ENCODE peak calls at places on chromosomes 4 and X, in nine cellular contexts. G is heart left ventricle, F is IMR-90, B is NB4, W is right lobe of liver, U is endothelial cell of umbilical vein, C is uterus, V is thyroid gland, E is lower leg skin. X is an unnamed sample.

GRCh38 chr4:147312376-147313046 is 168.4 kb upstream of the EDNRA start:
- DNase-seq in U (no peak), E (no peak), F (peak), V (peak), C (no peak), B (no peak), W (no peak), G (no peak), X (no peak)

GRCh38 chr4:181077416-181077815 is 1165.8 kb upstream of the TENM3 start:
- DNase-seq in V (no peak), E (no peak), G (no peak), U (no peak), F (no peak), B (no peak), W (no peak), C (no peak), X (no peak)

GRCh38 chr4:87053064-87053693 is 118.4 kb downstream of the AFF1 start:
- DNase-seq in E (no peak), F (peak), G (no peak), B (no peak), U (no peak), W (no peak), C (no peak), V (no peak), X (no peak)

GRCh38 chr4:92483341-92483740 is 179.6 kb downstream of the GRID2 start:
- DNase-seq in W (no peak), F (no peak), C (no peak), G (no peak), V (no peak), E (no peak), B (no peak), U (no peak), X (no peak)

GRCh38 chr4:42671431-42672194 is 14.7 kb upstream of the ATP8A1 start:
- DNase-seq in C (no peak), F (no peak), B (peak), G (no peak), E (no peak), W (no peak), U (no peak), V (no peak), X (no peak)

GRCh38 chr4:833731-834367 is 7.9 kb upstream of the CPLX1 start:
- DNase-seq in B (peak), V (no peak), W (no peak), U (no peak), E (no peak), G (no peak), F (no peak), C (no peak), X (no peak)

GRCh38 chr4:106366026-106366425 is 2.6 kb downstream of the GIMD1 start:
- DNase-seq in B (no peak), C (no peak), W (no peak), G (no peak), V (no peak), E (no peak), U (no peak), F (peak), X (no peak)

GRCh38 chr4:189202869-189203271 is 737.8 kb upstream of the FRG1 start:
- DNase-seq in F (peak), E (no peak), G (no peak), B (peak), U (no peak), V (no peak), W (no peak), C (no peak), X (no peak)

GRCh38 chr4:56406151-56406550 is 18.9 kb upstream of the AASDH start:
- DNase-seq in B (no peak), C (no peak), V (no peak), G (no peak), E (no peak), W (no peak), F (no peak), U (no peak), X (no peak)

GRCh38 chr4:94957030-94957429 is 199.3 kb downstream of the BMPR1B start:
- DNase-seq in V (no peak), U (no peak), G (no peak), F (no peak), B (no peak), W (no peak), E (no peak), C (no peak), X (no peak)

GRCh38 chr4:151866266-151866918 is 105.6 kb upstream of the GATB start:
- DNase-seq in V (no peak), W (no peak), U (no peak), C (no peak), G (no peak), E (no peak), B (peak), F (no peak), X (no peak)

GRCh38 chrX:23333842-23334535 is 660 bp upstream of the PTCHD1 start:
- DNase-seq in E (no peak), F (no peak), G (no peak), V (peak), U (no peak), C (peak), B (no peak), W (no peak), X (no peak)

GRCh38 chr4:54566608-54567007 is 91.1 kb upstream of the KIT start:
- DNase-seq in W (no peak), F (no peak), E (peak), G (no peak), U (no peak), B (no peak), V (no peak), C (no peak), X (no peak)

GRCh38 chr4:54581807-54582206 is 76.0 kb upstream of the KIT start:
- DNase-seq in E (no peak), B (no peak), V (no peak), U (no peak), C (no peak), F (no peak), G (no peak), W (no peak), X (no peak)

GRCh38 chr4:80918004-80918403 is 112.5 kb upstream of the BMP3 start:
- DNase-seq in V (no peak), G (no peak), B (no peak), C (no peak), F (peak), W (no peak), U (no peak), E (no peak), X (no peak)

GRCh38 chrX:109707322-109707721 is 25.7 kb downstream of the ACSL4 start:
- DNase-seq in G (no peak), W (no peak), U (no peak), B (no peak), C (no peak), E (no peak), V (no peak), F (no peak), X (no peak)

GRCh38 chrX:75623535-75623934 is 100.7 kb upstream of the ZDHHC15 start:
- DNase-seq in V (no peak), F (no peak), W (no peak), G (no peak), U (no peak), E (no peak), C (no peak), B (peak), X (no peak)

GRCh38 chrX:115174548-115174947 is 14.7 kb upstream of the RBMXL3 start:
- DNase-seq in V (no peak), G (no peak), C (no peak), E (no peak), F (peak), W (no peak), B (no peak), U (peak), X (no peak)

GRCh38 chrX:118254611-118255010 is 91.3 kb upstream of the WDR44 start:
- DNase-seq in U (peak), E (no peak), C (peak), V (peak), G (no peak), F (peak), B (peak), W (peak), X (peak)

GRCh38 chr4:184404047-184404446 is 70.3 kb downstream of the IRF2 start:
- DNase-seq in E (no peak), W (no peak), U (no peak), C (no peak), F (no peak), B (no peak), G (no peak), V (no peak), X (no peak)

GRCh38 chr4:39133623-39134022 is 48.7 kb upstream of the WDR19 start:
- DNase-seq in G (no peak), V (no peak), F (no peak), C (no peak), E (no peak), B (no peak), W (no peak), U (no peak), X (no peak)

GRCh38 chrX:66498672-66499296 is 140.1 kb downstream of the EDA2R start:
- DNase-seq in B (no peak), C (no peak), U (no peak), E (no peak), W (no peak), G (no peak), V (no peak), F (no peak), X (no peak)

GRCh38 chrX:134676440-134676839 is 18.2 kb upstream of the PLAC1 start:
- DNase-seq in V (no peak), E (no peak), U (peak), F (peak), C (no peak), B (no peak), G (no peak), W (no peak), X (peak)

GRCh38 chrX:79161655-79162054 is 17.2 kb downstream of the GPR174 start:
- DNase-seq in U (no peak), G (no peak), F (no peak), E (no peak), V (no peak), C (no peak), B (peak), W (no peak), X (no peak)

GRCh38 chr4:186018261-186018660 is 50.7 kb upstream of the TLR3 start:
- DNase-seq in V (no peak), W (no peak), F (no peak), G (no peak), E (peak), U (no peak), C (no peak), B (no peak), X (no peak)

GRCh38 chr4:54958236-54958635 is 167.2 kb downstream of the KDR start:
- DNase-seq in U (no peak), F (peak), E (no peak), G (no peak), V (no peak), W (no peak), C (no peak), B (no peak), X (no peak)

GRCh38 chr4:103091601-103092223 is 7.9 kb downstream of the BDH2 start:
- DNase-seq in E (no peak), G (no peak), U (peak), C (peak), W (no peak), B (peak), F (peak), V (peak), X (no peak)

GRCh38 chr4:8728536-8729407 is 136.2 kb downstream of the CPZ start:
- DNase-seq in F (no peak), V (no peak), W (peak), E (peak), U (no peak), G (no peak), B (no peak), C (peak), X (no peak)

GRCh38 chrX:68929332-68930150 is 100.7 kb downstream of the EFNB1 start:
- DNase-seq in F (peak), U (peak), V (peak), C (peak), G (peak), E (no peak), B (no peak), W (no peak), X (peak)

GRCh38 chrX:22345884-22346283 is 73.2 kb downstream of the CBLL2 start:
- DNase-seq in V (no peak), C (no peak), W (no peak), U (no peak), E (no peak), F (peak), B (no peak), G (no peak), X (no peak)

GRCh38 chr4:150973626-150974250 is 41.3 kb downstream of the LRBA start:
- DNase-seq in W (no peak), E (no peak), V (no peak), C (no peak), G (no peak), F (no peak), B (no peak), U (no peak), X (no peak)

GRCh38 chrX:70025464-70025863 is 24.3 kb downstream of the AWAT2 start:
- DNase-seq in B (no peak), F (peak), C (no peak), U (peak), E (no peak), W (no peak), V (no peak), G (no peak), X (no peak)

GRCh38 chr4:45078201-45078600 is 351.8 kb upstream of the GNPDA2 start:
- DNase-seq in B (no peak), C (no peak), G (no peak), F (no peak), V (no peak), E (no peak), U (no peak), W (no peak), X (no peak)

GRCh38 chr4:84583871-84584373 is 995 bp downstream of the CDS1 start:
- DNase-seq in F (no peak), W (no peak), C (no peak), G (no peak), B (peak), E (no peak), U (no peak), V (no peak), X (no peak)

GRCh38 chr4:123786955-123787354 is 390.4 kb downstream of the SPRY1 start:
- DNase-seq in C (peak), F (peak), V (peak), B (no peak), W (no peak), G (peak), E (peak), U (no peak), X (no peak)

GRCh38 chrX:130108647-130109428 is 1.5 kb downstream of the ELF4 start:
- DNase-seq in G (peak), U (no peak), F (no peak), C (no peak), V (peak), W (no peak), E (no peak), B (peak), X (peak)

GRCh38 chrX:38278682-38279081 is 48.6 kb downstream of the RPGR start:
- DNase-seq in F (peak), E (no peak), B (no peak), W (no peak), V (no peak), G (no peak), C (no peak), U (no peak), X (no peak)

GRCh38 chrX:4764888-4765287 is 1051.4 kb upstream of the PRKX start:
- DNase-seq in U (no peak), V (no peak), G (no peak), C (no peak), F (no peak), B (no peak), E (no peak), W (no peak), X (no peak)

GRCh38 chr4:72567821-72568620 is 1.0 kb downstream of the ADAMTS3 start:
- DNase-seq in B (peak), E (peak), C (peak), W (peak), U (peak), V (peak), G (peak), F (peak), X (peak)

GRCh38 chr4:72567036-72567435 is 2.0 kb downstream of the ADAMTS3 start:
- DNase-seq in E (no peak), G (no peak), V (no peak), C (no peak), B (no peak), F (no peak), W (no peak), U (peak), X (no peak)

GRCh38 chr4:72569719-72570235 is 756 bp upstream of the ADAMTS3 start:
- DNase-seq in F (peak), V (peak), W (no peak), C (peak), U (peak), E (peak), G (no peak), B (no peak), X (no peak)

GRCh38 chr4:72571337-72571736 is 2.3 kb upstream of the ADAMTS3 start:
- DNase-seq in W (no peak), V (no peak), C (no peak), G (no peak), F (no peak), U (no peak), E (no peak), B (no peak), X (no peak)

GRCh38 chr4:72568959-72569718 is at the start of gene ADAMTS3:
- DNase-seq in V (peak), G (peak), E (peak), C (peak), F (peak), B (peak), U (peak), W (peak), X (no peak)
- TF ChIP-seq POLR2A in V (no peak), G (no peak), E (no peak), C (peak), F (no peak), B (no peak), U (no peak), W (no peak), X (no peak)

GRCh38 chrX:15855562-15856256 is 1.1 kb upstream of the AP1S2 start:
- DNase-seq in W (no peak), E (no peak), U (peak), C (no peak), G (no peak), V (no peak), F (no peak), B (peak), X (no peak)

GRCh38 chrX:15854712-15855561 is at the start of gene AP1S2:
- DNase-seq in F (peak), B (peak), G (peak), W (peak), E (peak), V (peak), C (peak), U (peak), X (peak)

GRCh38 chrX:15856580-15856979 is 2.0 kb upstream of the AP1S2 start:
- DNase-seq in C (no peak), B (no peak), U (no peak), G (no peak), W (no peak), F (no peak), V (no peak), E (no peak), X (no peak)

GRCh38 chrX:15853586-15854079 is 980 bp downstream of the AP1S2 start:
- DNase-seq in B (peak), E (no peak), W (no peak), F (no peak), V (no peak), U (peak), G (no peak), C (no peak), X (no peak)

DNA sequence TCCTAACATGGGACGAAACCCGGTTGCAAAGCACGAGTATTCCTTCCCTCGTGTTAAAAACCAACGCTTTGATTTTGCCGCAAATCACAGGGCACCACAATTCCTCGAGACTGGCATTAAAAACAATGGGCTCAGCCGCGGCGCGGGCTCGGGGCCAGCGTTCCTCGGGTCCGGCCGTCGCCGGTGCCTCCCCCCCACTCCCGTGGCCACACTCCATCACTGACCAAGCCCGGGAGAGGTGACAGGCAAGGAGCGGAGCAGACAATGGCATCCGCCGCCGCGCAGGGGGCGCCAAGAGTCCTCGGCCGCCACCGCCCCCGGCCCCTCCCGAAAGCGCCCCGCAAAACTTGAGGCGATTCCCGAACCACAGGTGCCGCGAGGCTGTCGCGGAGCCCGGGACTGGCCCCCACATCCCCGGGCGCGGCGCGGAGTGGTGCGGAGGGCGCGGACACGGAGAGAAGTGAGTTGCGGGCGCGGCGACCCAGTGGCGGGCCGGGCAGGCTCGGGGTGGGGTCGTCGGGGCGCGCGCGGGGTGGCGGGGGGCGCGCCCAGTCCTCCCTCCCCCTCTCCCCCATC is 445 bp downstream of the AP1S2 start:
- DNase-seq in F (no peak), U (no peak), B (peak), W (peak), C (peak), E (peak), G (peak), V (peak), X (no peak)
- TF ChIP-seq POLR2A in F (no peak), U (no peak), B (no peak), W (no peak), C (no peak), E (no peak), G (no peak), V (no peak), X (no peak)

GRCh38 chr4:3085948-3086670 is 11.6 kb downstream of the HTT start:
- DNase-seq in W (no peak), B (no peak), U (no peak), G (no peak), E (no peak), V (no peak), F (no peak), C (no peak), X (no peak)
- TF ChIP-seq POLR2A in W (no peak), B (no peak), U (no peak), G (no peak), E (no peak), V (no peak), F (no peak), C (no peak), X (no peak)

GRCh38 chr4:143403551-143403816 is 66.8 kb downstream of the GAB1 start:
- DNase-seq in B (no peak), W (no peak), V (no peak), C (no peak), E (no peak), U (no peak), F (no peak), G (no peak), X (no peak)
- TF ChIP-seq POLR2A in B (no peak), W (no peak), V (no peak), C (no peak), E (no peak), U (no peak), F (no peak), G (no peak), X (no peak)

GRCh38 chr4:118354913-118355312 is 2.1 kb upstream of the PRSS12 start:
- DNase-seq in U (no peak), F (no peak), B (peak), W (no peak), G (no peak), V (no peak), C (no peak), E (no peak), X (no peak)

GRCh38 chr4:118350961-118351360 is 1.8 kb downstream of the PRSS12 start:
- DNase-seq in C (no peak), F (no peak), B (no peak), E (no peak), G (no peak), V (no peak), U (no peak), W (no peak), X (no peak)

GRCh38 chr4:118352843-118353373 is at the start of gene PRSS12:
- DNase-seq in C (no peak), B (peak), U (peak), E (peak), F (peak), V (peak), G (peak), W (peak), X (peak)

GRCh38 chr4:118353452-118353851 is 649 bp upstream of the PRSS12 start:
- DNase-seq in F (no peak), U (no peak), W (no peak), G (no peak), E (no peak), B (peak), C (no peak), V (no peak), X (no peak)

GRCh38 chr4:118351851-118352827 is 664 bp downstream of the PRSS12 start:
- DNase-seq in C (no peak), E (peak), U (no peak), G (peak), W (peak), V (peak), F (peak), B (peak), X (no peak)
- TF ChIP-seq POLR2A in C (no peak), E (no peak), U (no peak), G (no peak), W (no peak), V (no peak), F (no peak), B (no peak), X (no peak)

DNA sequence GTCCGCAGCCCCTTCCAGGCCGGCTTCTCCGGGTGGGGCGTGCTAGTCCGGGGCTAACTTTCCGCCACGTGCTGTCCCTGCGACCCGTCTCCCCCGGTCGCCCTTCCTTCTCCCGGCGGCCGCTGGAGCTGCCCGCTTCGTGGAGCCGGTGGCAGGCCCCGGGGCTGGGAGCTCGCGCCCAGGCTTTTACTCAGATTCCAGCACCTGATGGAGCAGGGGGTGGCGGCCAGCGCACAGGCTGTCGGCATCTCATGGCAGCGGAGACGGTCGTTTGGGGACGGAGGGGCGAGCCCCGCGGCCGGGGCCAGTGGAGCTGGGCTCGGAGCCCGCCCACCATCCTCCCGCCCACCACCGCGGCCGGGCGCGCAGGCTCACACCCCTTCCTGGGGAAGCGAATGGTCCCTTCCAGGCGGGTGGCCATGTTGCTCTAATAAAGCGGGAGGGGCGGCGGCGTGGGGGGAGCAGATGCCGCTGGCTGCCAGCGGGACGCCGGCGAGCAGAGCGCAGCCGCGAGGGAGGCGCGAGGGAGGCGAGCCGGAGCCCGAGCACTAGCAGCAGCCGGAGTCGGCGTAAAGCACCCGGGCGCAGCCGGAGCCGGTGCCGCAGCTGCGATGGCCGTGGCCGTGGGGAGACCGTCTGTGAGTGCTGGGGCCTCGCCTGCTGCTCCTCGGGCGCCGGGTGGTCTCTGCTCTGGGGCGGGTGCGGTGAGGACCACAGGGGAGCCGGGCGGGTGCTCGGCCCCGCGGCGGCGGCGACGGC is at the start of gene SEPTIN11:
- DNase-seq in F (peak), G (peak), E (peak), C (peak), W (peak), V (peak), B (peak), U (peak), X (peak)
- TF ChIP-seq POLR2A in F (peak), G (peak), E (no peak), C (peak), W (peak), V (peak), B (no peak), U (peak), X (peak)

X was measured in H54.